ENCODE peak calls at places on chromosome 1, in seven cellular contexts. S is MM.1S, I is epithelial cell of esophagus, B is heart right ventricle, W is AG04449, X is testis, C is keratinocyte. N is an unnamed sample.

GRCh38 chr1:244010191-244010590 is 40.9 kb upstream of the ZBTB18 start:
- DNase-seq in S (no peak), I (peak; percentile 32), B (no peak), W (no peak), X (no peak), C (no peak), N (no peak)

GRCh38 chr1:210746024-210746423 is 387.9 kb downstream of the KCNH1 start:
- DNase-seq in S (no peak), I (peak; percentile 2), B (no peak), W (no peak), X (no peak), C (no peak), N (no peak)

GRCh38 chr1:234546890-234547788 is 62.8 kb downstream of the IRF2BP2 start:
- DNase-seq in S (no peak), I (no peak), B (no peak), W (no peak), X (no peak), C (no peak), N (no peak)

GRCh38 chr1:83818916-83819315 is 180.0 kb downstream of the TTLL7 start:
- DNase-seq in S (no peak), I (peak; percentile 36), B (no peak), W (no peak), X (no peak), C (no peak), N (no peak)

GRCh38 chr1:152347116-152347728 is 12.6 kb downstream of the FLG2 start:
- DNase-seq in S (peak; percentile 85), I (peak; percentile 79), B (no peak), W (no peak), X (peak; percentile 73), C (peak; percentile 38), N (peak; percentile 69)

GRCh38 chr1:164950453-164951052 is 391.6 kb downstream of the PBX1 start:
- DNase-seq in S (no peak), I (peak; percentile 13), B (no peak), W (no peak), X (no peak), C (no peak), N (no peak)

GRCh38 chr1:4489486-4489885 is 164.9 kb upstream of the AJAP1 start:
- DNase-seq in S (no peak), I (no peak), B (no peak), W (no peak), X (no peak), C (no peak), N (no peak)

GRCh38 chr1:61388586-61388985 is 306.2 kb downstream of the NFIA start:
- DNase-seq in S (no peak), I (peak; percentile 21), B (no peak), W (peak; percentile 16), X (no peak), C (no peak), N (no peak)

GRCh38 chr1:28926629-28927441 is 12.5 kb downstream of the EPB41 start:
- DNase-seq in S (peak; percentile 90), I (no peak), B (no peak), W (no peak), X (no peak), C (no peak), N (peak; percentile 92)

GRCh38 chr1:114258633-114259032 is 105.0 kb upstream of the SYT6 start:
- DNase-seq in S (no peak), I (no peak), B (no peak), W (no peak), X (no peak), C (no peak), N (no peak)

GRCh38 chr1:196376648-196377295 is 231.5 kb downstream of the KCNT2 start:
- DNase-seq in S (no peak), I (no peak), B (no peak), W (no peak), X (no peak), C (no peak), N (no peak)

GRCh38 chr1:200351826-200352549 is 57.8 kb downstream of the ZNF281 start:
- DNase-seq in S (peak; percentile 83), I (peak; percentile 58), B (no peak), W (peak; percentile 98), X (no peak), C (no peak), N (peak; percentile 45)

GRCh38 chr1:90959352-90960206 is 62.3 kb downstream of the ZNF644 start:
- DNase-seq in S (no peak), I (peak; percentile 49), B (no peak), W (no peak), X (no peak), C (no peak), N (peak; percentile 14)

GRCh38 chr1:8563944-8564537 is 246.1 kb downstream of the SLC45A1 start:
- DNase-seq in S (no peak), I (no peak), B (no peak), W (no peak), X (no peak), C (no peak), N (no peak)

GRCh38 chr1:117365350-117366280 is 1.6 kb upstream of the MAN1A2 start:
- DNase-seq in S (no peak), I (no peak), B (no peak), W (no peak), X (peak; percentile 44), C (no peak), N (no peak)

GRCh38 chr1:83583351-83584014 is 415.4 kb downstream of the TTLL7 start:
- DNase-seq in S (no peak), I (peak; percentile 46), B (no peak), W (no peak), X (no peak), C (no peak), N (peak; percentile 68)

GRCh38 chr1:196723325-196724185 is 51.1 kb upstream of the CFHR3 start:
- DNase-seq in S (peak; percentile 84), I (peak; percentile 88), B (no peak), W (no peak), X (peak; percentile 81), C (peak; percentile 23), N (peak; percentile 83)

GRCh38 chr1:67771152-67771551 is 62.1 kb downstream of the GNG12 start:
- DNase-seq in S (no peak), I (peak; percentile 95), B (no peak), W (peak; percentile 41), X (no peak), C (peak; percentile 81), N (peak; percentile 26)

GRCh38 chr1:247576514-247576913 is 11.6 kb upstream of the OR2G2 start:
- DNase-seq in S (peak; percentile 45), I (peak; percentile 5), B (no peak), W (no peak), X (no peak), C (no peak), N (peak; percentile 25)

GRCh38 chr1:116377564-116378529 is 4.8 kb downstream of the ATP1A1 start:
- DNase-seq in S (no peak), I (peak; percentile 92), B (peak; percentile 57), W (peak; percentile 93), X (peak; percentile 90), C (peak; percentile 65), N (peak; percentile 94)

GRCh38 chr1:17630048-17630830 is 90.7 kb downstream of the ARHGEF10L start:
- DNase-seq in S (no peak), I (peak; percentile 48), B (peak; percentile 61), W (no peak), X (peak; percentile 30), C (no peak), N (no peak)

GRCh38 chr1:31182352-31182751 is 57.3 kb downstream of the NKAIN1 start:
- DNase-seq in S (peak; percentile 48), I (peak; percentile 99), B (peak; percentile 78), W (peak; percentile 63), X (peak; percentile 85), C (peak; percentile 93), N (peak; percentile 34)

GRCh38 chr1:239954836-239955235 is 136.8 kb upstream of the FMN2 start:
- DNase-seq in S (no peak), I (no peak), B (no peak), W (no peak), X (no peak), C (no peak), N (no peak)

GRCh38 chr1:160575112-160575664 is 4.1 kb downstream of the CD84 start:
- DNase-seq in S (no peak), I (no peak), B (no peak), W (no peak), X (no peak), C (no peak), N (no peak)

GRCh38 chr1:37472994-37473393 is 1.4 kb upstream of the ZC3H12A start:
- DNase-seq in S (no peak), I (no peak), B (no peak), W (no peak), X (no peak), C (no peak), N (no peak)
- H3K4me3 ChIP-seq in S (no peak overlapping the region), I (peak overlapping the region; percentile 74), B (no peak overlapping the region), W (peak overlapping the region; percentile 93), X (no peak overlapping the region), C (no peak overlapping the region), N (no peak overlapping the region)

GRCh38 chr1:85490270-85490669 is 25.3 kb upstream of the DDAH1 start:
- DNase-seq in S (no peak), I (no peak), B (no peak), W (no peak), X (no peak), C (no peak), N (no peak)

GRCh38 chr1:85494074-85494956 is 29.4 kb upstream of the DDAH1 start:
- DNase-seq in S (peak; percentile 46), I (no peak), B (no peak), W (no peak), X (no peak), C (no peak), N (peak; percentile 18)

GRCh38 chr1:85495556-85495955 is 30.6 kb upstream of the DDAH1 start:
- DNase-seq in S (no peak), I (peak; percentile 96), B (no peak), W (no peak), X (no peak), C (peak; percentile 73), N (no peak)

GRCh38 chr1:85496881-85497582 is 32.1 kb upstream of the DDAH1 start:
- DNase-seq in S (no peak), I (no peak), B (no peak), W (no peak), X (no peak), C (no peak), N (no peak)

GRCh38 chr1:85494957-85495266 is 30.0 kb upstream of the DDAH1 start:
- DNase-seq in S (no peak), I (peak; percentile 81), B (no peak), W (no peak), X (no peak), C (no peak), N (no peak)
- TF ChIP-seq CTCF in S (peak; percentile 14), I (peak; percentile 86), B (peak; percentile 25), W (peak; percentile 27), X (no peak), C (peak; percentile 85), N (no peak)

DNA sequence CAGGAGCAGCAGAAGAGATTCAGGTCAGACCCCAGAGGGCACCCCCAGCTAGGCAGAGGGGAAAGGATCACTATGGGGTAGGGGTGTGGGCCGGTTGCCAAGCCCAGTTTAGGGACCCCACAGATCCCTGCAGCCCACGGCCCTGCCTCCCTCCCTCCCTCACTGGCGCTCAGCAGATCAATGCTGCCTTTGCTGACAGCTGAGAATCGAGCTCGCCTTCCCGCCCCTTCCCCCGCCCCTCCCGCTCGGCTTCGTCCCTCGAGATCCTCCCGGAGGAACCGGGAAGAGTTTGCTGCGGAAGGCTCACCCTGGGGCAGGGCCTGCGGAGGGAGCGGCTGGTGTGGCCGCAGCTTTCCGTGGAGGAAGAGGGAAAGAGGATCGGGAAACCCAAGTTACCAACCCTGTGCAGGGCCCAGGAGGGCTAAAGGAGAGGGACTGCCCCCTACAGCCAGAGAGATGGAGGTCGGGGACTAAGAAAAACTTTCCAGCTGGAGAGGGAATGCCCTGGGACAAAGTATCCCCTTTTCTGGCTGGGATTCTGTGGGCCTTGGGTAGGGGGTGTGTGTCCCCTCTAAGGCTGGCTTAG is 1.1 kb upstream of the KCNQ4 start:
- DNase-seq in S (no peak), I (no peak), B (peak; percentile 54), W (no peak), X (no peak), C (no peak), N (no peak)
- H3K4me3 ChIP-seq in S (no peak overlapping the region), I (peak overlapping the region; percentile 5), B (no peak overlapping the region), W (peak overlapping the region; percentile 6), X (no peak overlapping the region), C (no peak overlapping the region), N (no peak overlapping the region)

GRCh38 chr1:171055966-171056643 is 34.6 kb upstream of the FMO3 start:
- DNase-seq in S (no peak), I (peak; percentile 34), B (no peak), W (no peak), X (no peak), C (no peak), N (no peak)
- TF ChIP-seq CTCF in S (no peak), I (no peak), B (no peak), W (no peak), X (no peak), C (no peak), N (no peak)